ENCODE peak calls at places on chromosomes 3 and 15, in eight cellular contexts. R, Y, H, N, B, D, M and P are unnamed samples.

GRCh38 chr3:64291345-64291744 is 66.1 kb upstream of the PRICKLE2 start:
- DNase-seq in M (no peak), B (no peak), N (no peak), D (no peak), H (no peak), Y (peak), R (no peak), P (peak)

GRCh38 chr3:157531301-157531660 is 28.1 kb upstream of the VEPH1 start:
- DNase-seq in H (no peak), B (no peak), M (no peak), Y (no peak), N (no peak), R (no peak), D (no peak), P (no peak)

GRCh38 chr15:31606261-31606669 is 279.6 kb downstream of the KLF13 start:
- DNase-seq in B (no peak), N (no peak), M (no peak), Y (peak), D (no peak), R (no peak), H (no peak), P (peak)

GRCh38 chr3:149576071-149576564 is 81.7 kb downstream of the WWTR1 start:
- DNase-seq in M (peak), Y (peak), R (no peak), H (no peak), B (no peak), D (no peak), N (peak), P (peak)

GRCh38 chr3:170083343-170083742 is 45.5 kb downstream of the GPR160 start:
- DNase-seq in N (no peak), H (no peak), R (no peak), M (no peak), Y (no peak), B (no peak), D (no peak), P (no peak)

GRCh38 chr3:105598047-105598796 is 231.5 kb downstream of the ALCAM start:
- DNase-seq in Y (no peak), H (no peak), M (no peak), R (no peak), D (no peak), B (no peak), N (no peak), P (peak)

GRCh38 chr3:153552887-153553604 is 391.0 kb downstream of the RAP2B start:
- DNase-seq in H (no peak), N (no peak), D (no peak), Y (no peak), M (no peak), B (no peak), R (no peak), P (no peak)

GRCh38 chr15:90600954-90601353 is 71.2 kb downstream of the CRTC3 start:
- DNase-seq in R (no peak), M (no peak), Y (no peak), D (no peak), B (no peak), H (no peak), N (no peak), P (no peak)

GRCh38 chr3:53880396-53881345 is 1.3 kb downstream of the ACTR8 start:
- DNase-seq in B (no peak), N (no peak), Y (no peak), D (no peak), H (no peak), R (no peak), M (no peak), P (peak)